ENCODE peak calls at places on chromosomes 12 and 14, in five cellular contexts. One of them, this sample, is unnamed.

GRCh38 chr12:93447555-93448265 is 6.0 kb upstream of the UBE2N start:
- DNase-seq in GM19239: no peak
- DNase-seq in mesenchymal stem cell: no peak
- DNase-seq in psoas muscle: no peak
- DNase-seq in CMK: no peak
- DNase-seq in this sample: no peak

GRCh38 chr12:76942276-76942675 is 63.5 kb upstream of the CSRP2 start:
- DNase-seq in mesenchymal stem cell: peak
- DNase-seq in CMK: no peak
- DNase-seq in psoas muscle: no peak
- DNase-seq in GM19239: no peak
- DNase-seq in this sample: no peak

GRCh38 chr12:46675736-46676135 is 150.1 kb downstream of the SLC38A4 start:
- DNase-seq in psoas muscle: no peak
- DNase-seq in mesenchymal stem cell: peak
- DNase-seq in GM19239: no peak
- DNase-seq in CMK: no peak
- DNase-seq in this sample: no peak

GRCh38 chr14:74658535-74659130 is 46.6 kb upstream of the LTBP2 start:
- DNase-seq in CMK: no peak
- DNase-seq in psoas muscle: no peak
- DNase-seq in GM19239: no peak
- DNase-seq in mesenchymal stem cell: no peak
- DNase-seq in this sample: no peak

GRCh38 chr12:109910969-109911348 is 10.9 kb downstream of the TCHP start:
- DNase-seq in GM19239: no peak
- DNase-seq in psoas muscle: no peak
- DNase-seq in mesenchymal stem cell: peak
- DNase-seq in CMK: no peak
- DNase-seq in this sample: no peak

GRCh38 chr12:93223440-93224426 is 154.0 kb upstream of the NUDT4 start:
- DNase-seq in CMK: no peak
- DNase-seq in psoas muscle: no peak
- DNase-seq in GM19239: no peak
- DNase-seq in mesenchymal stem cell: no peak
- DNase-seq in this sample: no peak

GRCh38 chr14:49512147-49512551 is 74.0 kb downstream of the RPS29 start:
- DNase-seq in CMK: no peak
- DNase-seq in GM19239: no peak
- DNase-seq in mesenchymal stem cell: no peak
- DNase-seq in psoas muscle: no peak
- DNase-seq in this sample: no peak

GRCh38 chr12:53227341-53227740 is 4.7 kb downstream of the RARG start:
- DNase-seq in mesenchymal stem cell: no peak
- DNase-seq in CMK: no peak
- DNase-seq in psoas muscle: no peak
- DNase-seq in GM19239: no peak
- DNase-seq in this sample: no peak

GRCh38 chr12:92468358-92469020 is 234.3 kb upstream of the PLEKHG7 start:
- DNase-seq in mesenchymal stem cell: no peak
- DNase-seq in CMK: no peak
- DNase-seq in psoas muscle: no peak
- DNase-seq in GM19239: no peak
- DNase-seq in this sample: no peak

GRCh38 chr12:117825827-117826226 is 143.0 kb downstream of the KSR2 start:
- DNase-seq in CMK: no peak
- DNase-seq in GM19239: no peak
- DNase-seq in psoas muscle: no peak
- DNase-seq in mesenchymal stem cell: no peak
- DNase-seq in this sample: no peak

GRCh38 chr14:99273724-99274345 is 1.8 kb upstream of the BCL11B start:
- DNase-seq in CMK: no peak
- DNase-seq in mesenchymal stem cell: no peak
- DNase-seq in GM19239: no peak
- DNase-seq in psoas muscle: no peak
- DNase-seq in this sample: no peak

GRCh38 chr14:99264691-99265090 is 7.3 kb downstream of the BCL11B start:
- DNase-seq in CMK: no peak
- DNase-seq in mesenchymal stem cell: no peak
- DNase-seq in GM19239: no peak
- DNase-seq in psoas muscle: no peak
- DNase-seq in this sample: no peak

GRCh38 chr12:128424931-128425431 is 158.0 kb downstream of the TMEM132C start:
- DNase-seq in psoas muscle: no peak
- DNase-seq in mesenchymal stem cell: no peak
- DNase-seq in CMK: no peak
- DNase-seq in GM19239: no peak
- DNase-seq in this sample: no peak

GRCh38 chr14:76133103-76133502 is 18.6 kb upstream of the GPATCH2L start:
- DNase-seq in CMK: no peak
- DNase-seq in GM19239: no peak
- DNase-seq in psoas muscle: no peak
- DNase-seq in mesenchymal stem cell: peak
- DNase-seq in this sample: no peak

GRCh38 chr14:74955229-74955999 is at the start of gene PGF:
- DNase-seq in CMK: no peak
- DNase-seq in GM19239: peak
- DNase-seq in psoas muscle: peak
- DNase-seq in mesenchymal stem cell: peak
- DNase-seq in this sample: no peak

GRCh38 chr12:124761876-124762275 is 101.8 kb downstream of the SCARB1 start:
- DNase-seq in CMK: no peak
- DNase-seq in psoas muscle: no peak
- DNase-seq in mesenchymal stem cell: peak
- DNase-seq in GM19239: no peak
- DNase-seq in this sample: no peak

GRCh38 chr14:23361320-23361719 is 3.7 kb downstream of the EFS start:
- DNase-seq in GM19239: no peak
- DNase-seq in psoas muscle: no peak
- DNase-seq in CMK: no peak
- DNase-seq in mesenchymal stem cell: peak
- DNase-seq in this sample: no peak

GRCh38 chr12:123363385-123363742 is 1.3 kb downstream of the SBNO1 start:
- DNase-seq in mesenchymal stem cell: peak
- DNase-seq in psoas muscle: no peak
- DNase-seq in CMK: no peak
- DNase-seq in GM19239: no peak
- DNase-seq in this sample: no peak

GRCh38 chr14:71620401-71620800 is 311.8 kb upstream of the RGS6 start:
- DNase-seq in psoas muscle: no peak
- DNase-seq in CMK: no peak
- DNase-seq in GM19239: no peak
- DNase-seq in mesenchymal stem cell: peak
- DNase-seq in this sample: no peak

GRCh38 chr14:83096092-83096491 is 1562.4 kb upstream of the SEL1L start:
- DNase-seq in psoas muscle: no peak
- DNase-seq in mesenchymal stem cell: peak
- DNase-seq in CMK: no peak
- DNase-seq in GM19239: no peak
- DNase-seq in this sample: no peak

GRCh38 chr14:103569436-103569835 is 6.7 kb downstream of the COA8 start:
- DNase-seq in mesenchymal stem cell: no peak
- DNase-seq in GM19239: no peak
- DNase-seq in CMK: no peak
- DNase-seq in psoas muscle: no peak
- DNase-seq in this sample: no peak

GRCh38 chr12:49538740-49539403 is at the start of gene KCNH3:
- DNase-seq in GM19239: peak
- DNase-seq in CMK: peak
- DNase-seq in psoas muscle: peak
- DNase-seq in mesenchymal stem cell: peak
- DNase-seq in this sample: peak

GRCh38 chr12:93851245-93851665 is 174.1 kb downstream of the CRADD start:
- DNase-seq in GM19239: no peak
- DNase-seq in CMK: no peak
- DNase-seq in psoas muscle: no peak
- DNase-seq in mesenchymal stem cell: no peak
- DNase-seq in this sample: no peak

GRCh38 chr14:21032326-21033154 is 2.1 kb downstream of the RNASE13 start:
- DNase-seq in psoas muscle: no peak
- DNase-seq in CMK: no peak
- DNase-seq in mesenchymal stem cell: no peak
- DNase-seq in GM19239: no peak
- DNase-seq in this sample: peak

GRCh38 chr12:130474599-130474998 is 136.9 kb downstream of the PIWIL1 start:
- DNase-seq in CMK: no peak
- DNase-seq in mesenchymal stem cell: no peak
- DNase-seq in GM19239: no peak
- DNase-seq in psoas muscle: no peak
- DNase-seq in this sample: no peak

GRCh38 chr14:104267895-104268294 is 129.5 kb downstream of the KIF26A start:
- DNase-seq in psoas muscle: no peak
- DNase-seq in CMK: no peak
- DNase-seq in GM19239: no peak
- DNase-seq in mesenchymal stem cell: no peak
- DNase-seq in this sample: no peak

GRCh38 chr12:1453801-1454200 is 140.6 kb downstream of the FBXL14 start:
- DNase-seq in psoas muscle: no peak
- DNase-seq in mesenchymal stem cell: no peak
- DNase-seq in GM19239: no peak
- DNase-seq in CMK: no peak
- DNase-seq in this sample: no peak

GRCh38 chr12:116924558-116925453 is 14.1 kb downstream of the FBXW8 start:
- DNase-seq in GM19239: no peak
- DNase-seq in psoas muscle: peak
- DNase-seq in mesenchymal stem cell: peak
- DNase-seq in CMK: no peak
- DNase-seq in this sample: no peak

GRCh38 chr12:130838951-130839769 is at the start of gene STX2:
- DNase-seq in mesenchymal stem cell: peak
- DNase-seq in GM19239: peak
- DNase-seq in psoas muscle: peak
- DNase-seq in CMK: peak
- DNase-seq in this sample: peak

GRCh38 chr12:56838602-56839488 is 75.7 kb downstream of the HSD17B6 start:
- DNase-seq in CMK: no peak
- DNase-seq in GM19239: no peak
- DNase-seq in mesenchymal stem cell: peak
- DNase-seq in psoas muscle: no peak
- DNase-seq in this sample: no peak

GRCh38 chr12:88339254-88339949 is 197.3 kb downstream of the TMTC3 start:
- DNase-seq in CMK: no peak
- DNase-seq in psoas muscle: no peak
- DNase-seq in mesenchymal stem cell: peak
- DNase-seq in GM19239: no peak
- DNase-seq in this sample: no peak

GRCh38 chr12:50106907-50107306 is 3.1 kb downstream of the GPD1 start:
- DNase-seq in psoas muscle: no peak
- DNase-seq in mesenchymal stem cell: no peak
- DNase-seq in CMK: no peak
- DNase-seq in GM19239: no peak
- DNase-seq in this sample: no peak

GRCh38 chr14:71362282-71362681 is 455.0 kb downstream of the PCNX1 start:
- DNase-seq in CMK: no peak
- DNase-seq in GM19239: no peak
- DNase-seq in psoas muscle: no peak
- DNase-seq in mesenchymal stem cell: no peak
- DNase-seq in this sample: no peak

GRCh38 chr12:67827820-67828383 is 161.3 kb upstream of the IFNG-AS1 start:
- DNase-seq in mesenchymal stem cell: peak
- DNase-seq in GM19239: no peak
- DNase-seq in psoas muscle: peak
- DNase-seq in CMK: no peak
- DNase-seq in this sample: peak

GRCh38 chr12:93127582-93128331 is 198.7 kb upstream of the EEA1 start:
- DNase-seq in CMK: no peak
- DNase-seq in mesenchymal stem cell: peak
- DNase-seq in GM19239: no peak
- DNase-seq in psoas muscle: peak
- DNase-seq in this sample: peak

GRCh38 chr12:47377414-47378221 is 297.9 kb upstream of the AMIGO2 start:
- DNase-seq in mesenchymal stem cell: peak
- DNase-seq in CMK: no peak
- DNase-seq in psoas muscle: peak
- DNase-seq in GM19239: no peak
- DNase-seq in this sample: peak

GRCh38 chr14:30195946-30196345 is 268.3 kb upstream of the PRKD1 start:
- DNase-seq in psoas muscle: no peak
- DNase-seq in GM19239: no peak
- DNase-seq in mesenchymal stem cell: no peak
- DNase-seq in CMK: no peak
- DNase-seq in this sample: no peak

GRCh38 chr12:124921200-124922008 is 7.0 kb upstream of the UBC start:
- DNase-seq in mesenchymal stem cell: peak
- DNase-seq in CMK: peak
- DNase-seq in psoas muscle: peak
- DNase-seq in GM19239: peak
- DNase-seq in this sample: no peak

GRCh38 chr12:6950944-6951540 is at the start of gene PTPN6:
- DNase-seq in mesenchymal stem cell: no peak
- DNase-seq in psoas muscle: no peak
- DNase-seq in GM19239: no peak
- DNase-seq in CMK: peak
- DNase-seq in this sample: no peak